ENCODE peak calls at places on chromosomes 13 and 19, in five cellular contexts. M is endothelial cell; C is NCI-H1105; Q is activated T-cell treated with anti-CD3 and anti-CD28 coated beads, Interleukin-2, amount 50 U/mL, for 24 hours; N is fibroblast of mammary gland. O is an unnamed sample.

GRCh38 chr13:113802090-113802531 is 43.1 kb downstream of the TMEM255B start:
- DNase-seq in N (peak; percentile 76), M (peak; percentile 56), Q (no peak), C (no peak), O (peak; percentile 85)

GRCh38 chr19:17931532-17932191 is 1.2 kb upstream of the CCDC124 start:
- DNase-seq in M (no peak), Q (peak; percentile 43), C (peak; percentile 42), N (no peak), O (no peak)

GRCh38 chr19:7401694-7402093 is 53.0 kb downstream of the ARHGEF18 start:
- DNase-seq in N (no peak), Q (no peak), M (no peak), C (no peak), O (no peak)

GRCh38 chr13:92804346-92804745 is 422.3 kb upstream of the GPC6 start:
- DNase-seq in M (no peak), N (peak; percentile 64), C (no peak), Q (no peak), O (peak; percentile 64)

GRCh38 chr19:13978306-13978705 is 26.0 kb downstream of the DCAF15 start:
- DNase-seq in C (peak; percentile 81), M (peak; percentile 87), N (peak; percentile 20), Q (peak; percentile 60), O (no peak)

GRCh38 chr19:3699071-3699740 is 1.1 kb downstream of the PIP5K1C start:
- DNase-seq in M (no peak), N (peak; percentile 52), C (no peak), Q (peak; percentile 58), O (peak; percentile 55)

GRCh38 chr19:35078807-35079206 is 36.8 kb upstream of the FXYD3 start:
- DNase-seq in N (no peak), M (no peak), C (no peak), Q (no peak), O (no peak)

GRCh38 chr13:113404723-113405471 is 41.0 kb upstream of the GRTP1 start:
- DNase-seq in Q (no peak), N (no peak), M (no peak), C (peak; percentile 82), O (no peak)

GRCh38 chr13:106129273-106129672 is 406.2 kb downstream of the EFNB2 start:
- DNase-seq in N (no peak), C (peak; percentile 28), Q (no peak), M (no peak), O (no peak)

GRCh38 chr19:5345895-5346386 is 5.3 kb upstream of the PTPRS start:
- DNase-seq in C (no peak), Q (no peak), M (no peak), N (peak; percentile 60), O (peak; percentile 64)

GRCh38 chr19:6226444-6227155 is 53.2 kb downstream of the MLLT1 start:
- DNase-seq in Q (no peak), C (no peak), N (no peak), M (no peak), O (no peak)

GRCh38 chr13:19860884-19861655 is 2.4 kb downstream of the ZMYM5 start:
- DNase-seq in C (no peak), Q (no peak), N (peak; percentile 66), M (no peak), O (peak; percentile 81)

GRCh38 chr19:11265785-11266236 is 3.5 kb upstream of the DOCK6 start:
- DNase-seq in M (no peak), C (no peak), N (peak; percentile 29), Q (no peak), O (peak; percentile 94)

GRCh38 chr19:35162471-35163326 is 8.2 kb downstream of the FXYD5 start:
- DNase-seq in C (no peak), N (no peak), Q (no peak), M (no peak), O (no peak)

GRCh38 chr19:13999085-13999484 is 7.0 kb downstream of the RFX1 start:
- DNase-seq in M (no peak), N (no peak), Q (no peak), C (no peak), O (no peak)

GRCh38 chr13:109383683-109384082 is 402.7 kb downstream of the IRS2 start:
- DNase-seq in M (no peak), C (no peak), Q (no peak), N (peak; percentile 76), O (peak; percentile 69)

GRCh38 chr13:79392882-79393563 is 13.0 kb downstream of the RBM26 start:
- DNase-seq in N (peak; percentile 75), C (no peak), M (no peak), Q (no peak), O (peak; percentile 76)

GRCh38 chr19:50458396-50459066 is 17.8 kb upstream of the EMC10 start:
- DNase-seq in Q (no peak), N (peak; percentile 20), M (no peak), C (no peak), O (no peak)

GRCh38 chr13:40383132-40383531 is 283.3 kb downstream of the FOXO1 start:
- DNase-seq in C (no peak), M (no peak), N (no peak), Q (no peak), O (no peak)

GRCh38 chr19:39427707-39428106 is 8.0 kb downstream of the RPS16 start:
- DNase-seq in Q (no peak), N (no peak), M (no peak), C (no peak), O (no peak)

GRCh38 chr13:67278230-67278629 is 48.1 kb upstream of the PCDH9 start:
- DNase-seq in N (peak; percentile 97), M (no peak), C (no peak), Q (no peak), O (peak; percentile 85)

GRCh38 chr19:17205237-17206140 is 9.7 kb upstream of the USE1 start:
- DNase-seq in N (peak; percentile 63), M (peak; percentile 66), Q (peak; percentile 70), C (no peak), O (peak; percentile 34)

GRCh38 chr13:111411186-111411858 is 90.9 kb downstream of the TEX29 start:
- DNase-seq in M (no peak), C (peak; percentile 52), Q (no peak), N (no peak), O (no peak)

GRCh38 chr13:111210488-111210887 is 95.4 kb downstream of the ARHGEF7 start:
- DNase-seq in Q (no peak), M (no peak), N (peak; percentile 76), C (no peak), O (peak; percentile 93)

GRCh38 chr19:45670670-45671453 is 2.8 kb downstream of the GIPR start:
- DNase-seq in Q (peak; percentile 78), C (no peak), N (peak; percentile 67), M (peak; percentile 89), O (peak; percentile 51)

GRCh38 chr19:18086590-18087138 is at the start of gene IL12RB1:
- DNase-seq in N (no peak), M (no peak), Q (peak; percentile 72), C (no peak), O (no peak)

GRCh38 chr19:35436477-35437141 is 11.4 kb upstream of the FFAR2 start:
- DNase-seq in C (no peak), M (no peak), N (peak; percentile 48), Q (peak; percentile 48), O (no peak)

GRCh38 chr19:42090687-42091086 is 14.7 kb downstream of the ZNF574 start:
- DNase-seq in Q (no peak), N (no peak), C (no peak), M (no peak), O (no peak)

GRCh38 chr13:50543767-50544166 is 299.7 kb downstream of the DLEU7 start:
- DNase-seq in N (peak; percentile 81), Q (no peak), C (no peak), M (no peak), O (peak; percentile 92)

GRCh38 chr13:112839347-112840105 is 129.5 kb upstream of the MCF2L start:
- DNase-seq in M (no peak), Q (no peak), N (peak; percentile 78), C (no peak), O (no peak)

O was measured in LHCN-M2.